ENCODE peak calls at places on chromosomes 4 and X, in four cellular contexts. S, V, X and E are unnamed samples.

GRCh38 chr4:2651546-2651945 is 104.6 kb downstream of the TNIP2 start:
- DNase-seq in S (no peak), V (no peak), X (no peak), E (peak; percentile 13)

GRCh38 chrX:86171366-86171765 is 23.1 kb downstream of the DACH2 start:
- DNase-seq in S (peak; percentile 64), V (peak; percentile 45), X (peak; percentile 23), E (peak; percentile 78)

GRCh38 chr4:55868691-55869090 is 15.2 kb downstream of the EXOC1 start:
- DNase-seq in S (peak; percentile 20), V (no peak), X (no peak), E (no peak)

GRCh38 chrX:115378471-115378870 is 89.0 kb downstream of the LUZP4 start:
- DNase-seq in S (peak; percentile 48), V (no peak), X (no peak), E (no peak)

GRCh38 chrX:42714981-42715688 is 62.8 kb downstream of the PPP1R2C start:
- DNase-seq in S (no peak), V (peak; percentile 89), X (peak; percentile 23), E (peak; percentile 79)

GRCh38 chr4:113823291-113823659 is 61.7 kb upstream of the CAMK2D start:
- DNase-seq in S (peak; percentile 43), V (no peak), X (no peak), E (no peak)

GRCh38 chrX:83508006-83508405 is at the start of gene POU3F4:
- DNase-seq in S (no peak), V (peak; percentile 86), X (no peak), E (peak; percentile 89)

GRCh38 chr4:18021470-18021719 is 160 bp downstream of the LCORL start:
- DNase-seq in S (peak; percentile 20), V (no peak), X (no peak), E (no peak)

GRCh38 chrX:17869580-17869979 is 8.5 kb upstream of the RAI2 start:
- DNase-seq in S (no peak), V (no peak), X (no peak), E (no peak)

GRCh38 chr4:83178029-83178428 is 63.5 kb upstream of the PLAC8 start:
- DNase-seq in S (no peak), V (no peak), X (no peak), E (no peak)

GRCh38 chrX:23478561-23478960 is 143.9 kb downstream of the PTCHD1 start:
- DNase-seq in S (no peak), V (no peak), X (no peak), E (no peak)

GRCh38 chrX:67607436-67607835 is 63.6 kb downstream of the AR start:
- DNase-seq in S (peak; percentile 44), V (no peak), X (no peak), E (no peak)

GRCh38 chrX:41887691-41888090 is 35.7 kb downstream of the CASK start:
- DNase-seq in S (no peak), V (no peak), X (no peak), E (no peak)

GRCh38 chr4:107950746-107951540 is 19.6 kb downstream of the CYP2U1 start:
- DNase-seq in S (peak; percentile 16), V (no peak), X (no peak), E (no peak)

GRCh38 chrX:40310016-40310415 is 212.3 kb upstream of the BCOR start:
- DNase-seq in S (no peak), V (no peak), X (no peak), E (no peak)

GRCh38 chr4:42708625-42709024 is 51.7 kb upstream of the ATP8A1 start:
- DNase-seq in S (no peak), V (no peak), X (no peak), E (no peak)

GRCh38 chr4:47598320-47598719 is 113.2 kb downstream of the ATP10D start:
- DNase-seq in S (no peak), V (no peak), X (no peak), E (no peak)

GRCh38 chrX:20995829-20996228 is 378.4 kb upstream of the CNKSR2 start:
- DNase-seq in S (no peak), V (no peak), X (no peak), E (peak; percentile 10)

GRCh38 chr4:185080545-185080944 is 62.3 kb downstream of the HELT start:
- DNase-seq in S (no peak), V (no peak), X (peak; percentile 25), E (peak; percentile 39)

GRCh38 chrX:16839852-16840460 is 30.2 kb downstream of the RBBP7 start:
- DNase-seq in S (peak; percentile 85), V (peak; percentile 54), X (no peak), E (peak; percentile 80)

GRCh38 chr4:38949416-38950051 is 81.9 kb downstream of the FAM114A1 start:
- DNase-seq in S (peak; percentile 70), V (no peak), X (no peak), E (peak; percentile 18)

GRCh38 chrX:105823092-105823454 is 734 bp downstream of the NRK start:
- DNase-seq in S (no peak), V (no peak), X (no peak), E (peak; percentile 34)

GRCh38 chrX:105297041-105297440 is 76.5 kb upstream of the TEX13A start:
- DNase-seq in S (no peak), V (no peak), X (no peak), E (no peak)

GRCh38 chr4:153616005-153616555 is 68.0 kb upstream of the TLR2 start:
- DNase-seq in S (no peak), V (no peak), X (no peak), E (no peak)

GRCh38 chr4:56976283-56976877 is 1.0 kb downstream of the NOA1 start:
- DNase-seq in S (no peak), V (no peak), X (no peak), E (no peak)

GRCh38 chrX:2536974-2537373 is 36.2 kb upstream of the DHRSX start:
- DNase-seq in S (no peak), V (no peak), X (no peak), E (no peak)

GRCh38 chr4:143337600-143338287 is 1.1 kb downstream of the GAB1 start:
- DNase-seq in S (peak; percentile 58), V (peak; percentile 38), X (no peak), E (peak; percentile 54)

GRCh38 chr4:143336828-143337599 is at the start of gene GAB1:
- DNase-seq in S (peak; percentile 80), V (peak; percentile 85), X (no peak), E (peak; percentile 95)

GRCh38 chr4:143338313-143338712 is 1.6 kb downstream of the GAB1 start:
- DNase-seq in S (no peak), V (no peak), X (no peak), E (no peak)

GRCh38 chr4:143339497-143339896 is 2.8 kb downstream of the GAB1 start:
- DNase-seq in S (no peak), V (no peak), X (no peak), E (no peak)

DNA sequence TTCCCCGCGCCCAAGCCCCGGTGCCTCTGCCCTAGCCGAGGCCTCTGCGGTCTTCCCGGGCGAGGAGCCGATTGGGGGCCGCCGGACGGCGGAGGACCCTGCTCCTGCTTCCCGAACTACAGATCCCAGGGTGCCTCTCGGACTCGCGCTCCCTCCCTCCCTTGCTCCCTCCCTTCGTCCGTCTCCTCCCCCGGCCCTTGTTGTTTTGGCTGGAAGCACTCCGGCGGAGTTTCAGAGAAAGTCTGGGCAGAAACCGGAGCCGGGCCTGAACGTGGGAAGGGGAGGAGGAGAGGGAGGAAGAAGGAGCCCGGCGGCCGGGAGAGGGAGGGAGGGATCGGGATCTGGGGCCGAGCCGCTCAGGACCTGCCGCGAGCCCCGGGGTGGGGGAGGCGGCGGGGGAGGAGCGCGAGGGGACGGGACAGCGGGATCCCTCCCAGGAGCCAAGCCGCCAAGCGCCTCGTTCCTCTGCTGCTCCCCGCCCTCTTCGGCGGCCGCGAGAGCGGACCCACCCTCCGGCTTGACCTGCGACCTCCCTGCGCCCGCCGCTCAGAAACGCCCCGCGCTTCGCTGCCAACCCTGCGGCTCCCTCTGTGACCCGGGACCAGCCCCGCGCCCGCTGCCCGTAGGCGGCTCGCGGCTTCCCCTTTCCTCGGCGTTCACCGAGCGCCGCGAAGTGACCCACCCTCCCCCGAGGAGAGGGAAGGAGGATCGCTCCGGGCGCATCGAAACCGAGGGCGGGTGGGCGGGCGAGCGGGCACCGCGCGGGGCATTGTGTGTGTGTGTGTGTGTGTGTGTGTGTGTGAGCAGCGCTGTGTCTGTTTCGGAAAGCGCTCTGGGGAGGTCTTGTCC is 473 bp upstream of the GAB1 start:
- DNase-seq in S (peak; percentile 90), V (peak; percentile 95), X (peak; percentile 90), E (peak; percentile 98)
- H2BK5ac ChIP-seq in S (peak overlapping the region; percentile 88), V (no peak overlapping the region), X (peak overlapping the region; percentile 84), E (no peak overlapping the region)

DNA sequence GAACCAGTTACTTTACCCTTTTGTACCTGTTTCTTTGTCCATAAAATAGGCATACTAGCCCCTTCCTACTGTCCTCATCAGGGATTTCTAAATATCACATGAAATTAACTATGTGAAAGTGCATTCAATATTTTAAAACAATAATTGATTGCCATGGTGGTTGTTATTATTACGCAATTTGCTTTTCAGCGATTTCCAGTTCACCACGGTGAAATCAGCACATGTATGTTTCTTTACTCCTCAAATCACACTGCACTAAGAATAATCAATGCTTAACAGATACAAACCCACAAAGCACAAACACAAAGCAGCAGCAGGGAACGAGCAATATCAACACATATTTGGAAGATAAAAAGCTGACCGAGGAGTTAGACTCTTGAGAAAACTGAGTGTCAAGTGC is 371.3 kb upstream of the NOCT start:
- DNase-seq in S (no peak), V (no peak), X (no peak), E (no peak)
- H3K23ac ChIP-seq in S (no peak overlapping the region), V (no peak overlapping the region), X (no peak overlapping the region), E (no peak overlapping the region)

DNA sequence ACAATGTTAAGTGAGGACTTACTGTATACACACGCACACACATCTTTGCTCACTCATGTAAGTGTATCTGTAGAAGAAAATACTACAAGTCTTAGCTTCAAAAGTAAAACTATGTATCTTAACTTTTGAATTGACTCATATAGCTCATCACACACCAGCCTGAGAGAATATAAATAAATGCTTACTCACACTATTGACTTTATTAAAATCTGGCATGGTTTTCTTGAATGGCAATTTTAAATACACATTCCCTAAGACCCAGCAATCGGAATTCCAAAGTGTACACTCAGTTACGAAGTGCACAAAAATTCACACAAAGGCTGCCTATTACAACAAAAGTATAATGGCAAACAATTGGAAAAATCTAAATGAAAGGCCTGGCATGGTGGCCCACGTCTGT is 2.0 kb downstream of the ERCC6L start:
- DNase-seq in S (peak; percentile 80), V (no peak), X (no peak), E (no peak)
- H4K5ac ChIP-seq in S (no peak overlapping the region), V (no peak overlapping the region), X (no peak overlapping the region), E (no peak overlapping the region)

DNA sequence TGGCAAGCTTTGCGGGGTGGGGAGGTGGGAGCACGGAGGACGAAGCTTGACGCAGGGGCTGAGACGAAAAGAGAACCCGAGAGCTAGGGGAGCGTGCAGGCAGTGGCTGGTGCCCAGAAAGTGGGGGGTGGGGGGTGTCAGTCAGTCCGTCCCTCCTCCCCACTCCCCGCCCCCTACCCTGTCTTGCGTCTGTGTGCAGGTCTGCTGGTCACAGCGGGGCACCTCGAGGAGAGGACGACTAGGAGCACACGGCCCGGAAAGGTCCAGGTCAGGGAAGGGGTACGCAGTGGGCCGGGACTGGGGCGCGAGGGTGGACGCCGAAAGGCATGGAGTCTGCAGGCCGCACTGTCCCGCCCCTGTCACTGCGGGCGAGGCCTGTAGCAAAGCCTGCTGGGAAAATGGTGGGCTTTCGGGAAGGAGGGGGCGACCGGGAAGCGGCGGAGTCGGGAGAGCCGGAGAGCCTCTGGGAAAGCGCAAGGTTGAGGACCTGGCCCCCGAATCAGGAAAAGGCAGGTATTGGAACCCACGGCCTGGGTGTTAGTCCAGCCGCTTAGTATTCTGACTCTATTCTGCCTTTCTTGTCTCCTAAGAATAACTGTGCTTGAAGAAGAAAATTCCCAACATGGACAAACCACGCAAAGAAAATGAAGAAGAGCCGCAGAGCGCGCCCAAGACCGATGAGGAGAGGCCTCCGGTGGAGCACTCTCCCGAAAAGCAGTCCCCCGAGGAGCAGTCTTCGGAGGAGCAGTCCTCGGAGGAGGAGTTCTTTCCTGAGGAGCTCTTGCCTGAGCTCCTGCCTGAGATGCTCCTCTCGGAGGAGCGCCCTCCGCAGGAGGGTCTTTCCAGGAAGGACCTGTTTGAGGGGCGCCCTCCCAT is 758 bp downstream of the TCEAL1 start:
- DNase-seq in S (peak; percentile 67), V (peak; percentile 90), X (no peak), E (peak; percentile 88)
- H2BK5ac ChIP-seq in S (peak overlapping the region; percentile 92), V (no peak overlapping the region), X (no peak overlapping the region), E (no peak overlapping the region)